ENCODE peak calls at places on chromosomes 13 and 19, in nine cellular contexts. A, B, N, J, D, H, R, W and U are unnamed samples.
A peak's percentile ranks its signal among the peaks of the same experiment; 100 is the strongest.

GRCh38 chr13:38518328-38518727 is 168.5 kb upstream of the FREM2 start:
- DNase-seq in A (no peak), B (no peak), N (no peak), J (no peak), D (no peak), H (no peak), R (no peak), W (peak; percentile 24), U (no peak)

GRCh38 chr19:50818859-50819472 is 4.6 kb downstream of the KLK1 start:
- DNase-seq in A (no peak), B (no peak), N (no peak), J (no peak), D (no peak), H (peak; percentile 62), R (no peak), W (no peak), U (no peak)

GRCh38 chr19:46265217-46265828 is 31.5 kb upstream of the HIF3A start:
- DNase-seq in A (peak; percentile 52), B (peak; percentile 71), N (peak; percentile 92), J (no peak), D (peak; percentile 70), H (peak; percentile 24), R (no peak), W (peak; percentile 84), U (no peak)

GRCh38 chr19:16435238-16435911 is 36.4 kb downstream of the EPS15L1 start:
- DNase-seq in A (peak; percentile 89), B (no peak), N (no peak), J (peak; percentile 91), D (peak; percentile 78), H (no peak), R (peak; percentile 76), W (no peak), U (no peak)

GRCh38 chr13:36313047-36313969 is 15.7 kb upstream of the CCDC169 start:
- DNase-seq in A (no peak), B (no peak), N (no peak), J (no peak), D (no peak), H (no peak), R (no peak), W (peak; percentile 63), U (no peak)

GRCh38 chr13:41696163-41697003 is 239.0 kb downstream of the RGCC start:
- DNase-seq in A (peak; percentile 83), B (no peak), N (peak; percentile 21), J (no peak), D (no peak), H (no peak), R (no peak), W (peak; percentile 94), U (peak; percentile 22)

GRCh38 chr13:20499986-20500385 is 25.7 kb downstream of the CRYL1 start:
- DNase-seq in A (no peak), B (no peak), N (no peak), J (no peak), D (no peak), H (no peak), R (no peak), W (no peak), U (no peak)

GRCh38 chr19:22422220-22422619 is at the start of gene ZNF98:
- DNase-seq in A (no peak), B (no peak), N (no peak), J (no peak), D (no peak), H (no peak), R (peak; percentile 53), W (no peak), U (no peak)

GRCh38 chr13:62682788-62683187 is 1267.1 kb upstream of the PCDH20 start:
- DNase-seq in A (no peak), B (no peak), N (no peak), J (no peak), D (no peak), H (no peak), R (no peak), W (no peak), U (no peak)

GRCh38 chr13:113953561-113953960 is 20.3 kb downstream of the C13orf46 start:
- DNase-seq in A (no peak), B (no peak), N (no peak), J (no peak), D (no peak), H (no peak), R (peak; percentile 34), W (no peak), U (no peak)

GRCh38 chr19:6103217-6103644 is 7.1 kb downstream of the RFX2 start:
- DNase-seq in A (peak; percentile 95), B (no peak), N (no peak), J (peak; percentile 94), D (peak; percentile 70), H (no peak), R (peak; percentile 90), W (peak; percentile 100), U (no peak)

GRCh38 chr19:40147693-40148347 is 43.4 kb upstream of the MAP3K10 start:
- DNase-seq in A (peak; percentile 46), B (peak; percentile 9), N (peak; percentile 78), J (peak; percentile 86), D (no peak), H (no peak), R (peak; percentile 54), W (peak; percentile 82), U (no peak)

GRCh38 chr19:38840583-38840968 is 9.0 kb upstream of the ECH1 start:
- DNase-seq in A (no peak), B (no peak), N (no peak), J (no peak), D (no peak), H (no peak), R (no peak), W (no peak), U (no peak)

GRCh38 chr19:43439183-43440063 is 24.7 kb downstream of the TEX101 start:
- DNase-seq in A (no peak), B (no peak), N (peak; percentile 29), J (no peak), D (no peak), H (peak; percentile 16), R (no peak), W (peak; percentile 91), U (no peak)

GRCh38 chr13:113096745-113097305 is 8.8 kb upstream of the F7 start:
- DNase-seq in A (no peak), B (no peak), N (no peak), J (no peak), D (no peak), H (no peak), R (no peak), W (no peak), U (no peak)

GRCh38 chr13:109803822-109804221 is 17.4 kb upstream of the IRS2 start:
- DNase-seq in A (no peak), B (no peak), N (no peak), J (no peak), D (no peak), H (no peak), R (no peak), W (no peak), U (no peak)

GRCh38 chr13:42367836-42368235 is 95.9 kb downstream of the AKAP11 start:
- DNase-seq in A (no peak), B (peak; percentile 23), N (peak; percentile 57), J (no peak), D (no peak), H (no peak), R (no peak), W (peak; percentile 51), U (no peak)

DNA sequence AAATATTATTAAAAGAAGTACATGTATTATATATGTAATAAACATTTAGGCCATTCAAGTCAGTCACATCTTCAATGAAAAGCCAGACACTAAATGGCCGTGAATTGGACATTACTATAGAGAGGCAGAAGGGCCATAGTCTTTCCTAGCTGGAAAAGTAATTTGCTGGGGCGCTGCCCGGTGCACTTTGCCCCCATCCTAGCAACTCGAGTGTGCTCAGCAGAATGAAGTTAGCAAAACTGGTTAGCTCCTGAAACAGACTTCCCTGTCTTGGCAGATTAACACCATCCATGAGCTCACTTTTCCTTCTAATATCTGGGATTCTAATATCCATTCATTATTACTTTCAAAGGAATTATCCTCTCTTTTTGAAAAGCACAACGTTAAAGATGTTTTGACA is 2.8 kb upstream of the SPRYD7 start:
- DNase-seq in A (no peak), B (no peak), N (no peak), J (no peak), D (peak; percentile 50), H (no peak), R (no peak), W (no peak), U (peak; percentile 56)
- H3K4me3 ChIP-seq in A (no peak overlapping the region), B (no peak overlapping the region), N (no peak overlapping the region), J (no peak overlapping the region), D (no peak overlapping the region), H (no peak overlapping the region), R (no peak overlapping the region), W (no peak overlapping the region), U (no peak overlapping the region)

GRCh38 chr19:48455171-48455907 is at the start of gene KCNJ14:
- DNase-seq in A (no peak), B (no peak), N (no peak), J (no peak), D (peak; percentile 9), H (no peak), R (no peak), W (no peak), U (no peak)
- H3K4me3 ChIP-seq in A (no peak within 1 kb of the TSS), B (no peak within 1 kb of the TSS), N (no peak within 1 kb of the TSS), J (no peak within 1 kb of the TSS), D (no peak within 1 kb of the TSS), H (no peak within 1 kb of the TSS), R (no peak within 1 kb of the TSS), W (no peak within 1 kb of the TSS), U (no peak within 1 kb of the TSS)

GRCh38 chr13:23725922-23726321 is 155.7 kb downstream of the TNFRSF19 start:
- DNase-seq in A (no peak), B (no peak), N (no peak), J (no peak), D (no peak), H (no peak), R (no peak), W (no peak), U (no peak)
- H3K4me3 ChIP-seq in A (no peak overlapping the region), B (no peak overlapping the region), N (no peak overlapping the region), J (no peak overlapping the region), D (no peak overlapping the region), H (no peak overlapping the region), R (no peak overlapping the region), W (no peak overlapping the region), U (no peak overlapping the region)

GRCh38 chr19:51921949-51922348 is 5.3 kb upstream of the ZNF613 start:
- DNase-seq in A (no peak), B (no peak), N (no peak), J (no peak), D (no peak), H (no peak), R (no peak), W (no peak), U (no peak)

GRCh38 chr19:51919606-51920005 is 7.7 kb upstream of the ZNF613 start:
- DNase-seq in A (no peak), B (no peak), N (no peak), J (no peak), D (no peak), H (no peak), R (no peak), W (no peak), U (no peak)

GRCh38 chr19:51915324-51915867 is 10.6 kb upstream of the ZNF649 start:
- DNase-seq in A (no peak), B (no peak), N (no peak), J (no peak), D (no peak), H (no peak), R (no peak), W (no peak), U (no peak)

DNA sequence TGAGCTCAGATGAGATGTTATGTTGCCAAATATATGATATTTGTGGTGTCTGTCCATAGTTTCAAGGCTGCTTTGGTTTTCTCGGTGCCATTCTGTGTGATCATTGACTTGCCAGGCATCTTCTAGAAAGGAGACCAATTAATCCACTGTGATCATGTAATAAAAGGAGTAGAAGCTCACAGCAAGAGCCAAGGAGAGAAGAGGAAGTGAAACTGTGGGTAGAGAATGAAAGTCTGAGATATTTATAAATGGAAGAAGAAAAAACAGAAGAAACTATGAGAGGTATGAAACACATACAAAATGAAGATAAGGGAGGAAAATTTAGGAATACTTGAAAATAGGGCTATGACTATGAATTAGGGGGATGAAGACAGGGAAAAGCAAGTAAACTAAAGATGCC is 11.1 kb upstream of the ZNF613 start:
- DNase-seq in A (no peak), B (no peak), N (peak; percentile 22), J (no peak), D (no peak), H (no peak), R (no peak), W (no peak), U (no peak)
- H3K4me3 ChIP-seq in A (no peak overlapping the region), B (no peak overlapping the region), N (no peak overlapping the region), J (no peak overlapping the region), D (no peak overlapping the region), H (no peak overlapping the region), R (peak overlapping the region; percentile 34), W (no peak overlapping the region), U (no peak overlapping the region)